ENCODE peak calls at places on chromosomes 12 and 14, in four cellular contexts. I is IMR-90, R is GM12878, D is K562. H is an unnamed sample.

GRCh38 chr14:101374373-101375338 is 186.6 kb upstream of the DIO3 start:
- DNase-seq in I (no peak), R (no peak), D (no peak), H (no peak)

GRCh38 chr12:58420496-58420895 is 479.1 kb downstream of the ATP23 start:
- DNase-seq in I (no peak), R (no peak), D (no peak), H (peak; percentile 32)

GRCh38 chr12:42238240-42239140 is at the start of gene YAF2:
- DNase-seq in I (peak; percentile 85), R (peak; percentile 32), D (peak; percentile 94), H (peak; percentile 82)

GRCh38 chr14:76252471-76252870 is 100.7 kb downstream of the GPATCH2L start:
- DNase-seq in I (no peak), R (no peak), D (no peak), H (no peak)

GRCh38 chr14:81427348-81428058 is 27.4 kb upstream of the STON2 start:
- DNase-seq in I (no peak), R (no peak), D (peak; percentile 91), H (no peak)

GRCh38 chr12:106581543-106582263 is 1.1 kb upstream of the RFX4 start:
- DNase-seq in I (no peak), R (no peak), D (no peak), H (no peak)

GRCh38 chr14:58807271-58807670 is 169.5 kb downstream of the DACT1 start:
- DNase-seq in I (no peak), R (no peak), D (no peak), H (no peak)

GRCh38 chr14:66315548-66315947 is 170.6 kb upstream of the CCDC196 start:
- DNase-seq in I (no peak), R (no peak), D (no peak), H (no peak)

GRCh38 chr14:73909681-73910080 is 23.0 kb downstream of the ZNF410 start:
- DNase-seq in I (peak; percentile 66), R (no peak), D (no peak), H (no peak)

GRCh38 chr12:13627536-13627935 is 353.9 kb downstream of the GRIN2B start:
- DNase-seq in I (no peak), R (no peak), D (no peak), H (no peak)

GRCh38 chr12:122081697-122082221 is 3.2 kb downstream of the MLXIP start:
- DNase-seq in I (peak; percentile 55), R (peak; percentile 58), D (peak; percentile 52), H (peak; percentile 61)

GRCh38 chr14:102696332-102696731 is 80.9 kb upstream of the TRAF3 start:
- DNase-seq in I (no peak), R (no peak), D (no peak), H (no peak)
- TF ChIP-seq FOS in I (no peak), R (no peak), D (no peak), H (no peak)

GRCh38 chr12:116215021-116215420 is 62.5 kb downstream of the MED13L start:
- DNase-seq in I (no peak), R (no peak), D (no peak), H (no peak)

GRCh38 chr12:116213014-116213413 is 64.5 kb downstream of the MED13L start:
- DNase-seq in I (no peak), R (no peak), D (no peak), H (no peak)

GRCh38 chr12:116216022-116216756 is 61.3 kb downstream of the MED13L start:
- DNase-seq in I (no peak), R (no peak), D (no peak), H (no peak)

GRCh38 chr12:116217045-116217444 is 60.4 kb downstream of the MED13L start:
- DNase-seq in I (no peak), R (no peak), D (peak; percentile 17), H (no peak)

DNA sequence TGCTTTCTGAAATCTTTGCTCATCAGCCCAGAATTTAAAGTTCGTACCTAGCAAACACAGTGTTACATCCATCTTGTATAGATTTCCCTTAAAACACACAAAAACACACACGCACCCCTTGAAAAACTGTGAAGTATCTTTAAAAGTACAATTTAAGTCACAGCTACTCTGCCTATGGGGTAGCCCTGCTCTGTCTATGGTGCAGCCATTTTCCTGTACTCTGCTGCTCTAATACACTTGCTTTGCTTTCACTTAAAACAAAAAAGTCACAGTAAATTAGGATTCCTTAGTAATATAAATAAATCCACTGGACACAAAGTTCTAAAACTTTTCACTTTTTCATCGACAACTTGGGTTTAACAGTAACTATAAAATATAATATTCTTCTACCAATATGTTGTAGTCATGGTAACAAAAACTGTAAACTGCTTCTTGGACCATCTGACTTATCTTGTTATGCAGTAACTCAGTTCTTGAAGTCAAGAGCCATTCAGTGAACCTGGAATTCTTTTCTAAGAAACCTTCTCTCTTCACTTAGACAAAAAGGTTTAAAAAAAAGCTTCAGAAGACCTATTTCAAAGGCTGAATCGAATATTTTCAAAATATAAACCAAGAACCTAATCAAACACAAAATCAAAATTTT is 63.5 kb downstream of the MED13L start:
- DNase-seq in I (no peak), R (no peak), D (no peak), H (no peak)
- TF ChIP-seq FOS in I (no peak), R (no peak), D (no peak), H (no peak)

DNA sequence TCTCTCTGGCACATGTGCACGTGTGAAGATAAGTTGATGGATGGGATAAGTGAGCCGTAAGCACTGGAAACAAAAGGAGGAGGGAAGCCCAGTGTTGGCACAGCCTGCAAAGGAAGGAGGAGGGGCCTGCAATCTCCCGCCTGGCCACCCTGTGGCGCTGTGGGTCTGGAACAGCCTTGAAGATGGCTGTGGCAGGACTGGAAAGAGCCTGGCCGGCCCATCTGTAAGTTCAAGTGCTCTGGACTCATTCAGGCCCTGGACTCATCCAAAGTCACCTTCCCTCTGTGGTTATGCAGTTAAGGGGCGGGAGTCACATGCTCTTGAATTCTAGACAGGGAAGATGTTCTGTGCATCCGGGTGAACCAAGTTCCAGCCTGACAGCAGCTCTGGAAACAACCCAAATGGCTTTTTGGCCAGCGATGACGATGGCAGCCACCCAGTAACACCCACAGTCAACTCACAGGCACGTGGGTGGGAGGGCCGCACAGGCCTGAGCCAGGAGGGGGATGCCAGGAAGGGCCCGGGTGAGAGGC is 50.4 kb downstream of the CHGA start:
- DNase-seq in I (peak; percentile 53), R (no peak), D (peak; percentile 49), H (peak; percentile 17)
- TF ChIP-seq FOS in I (no peak), R (no peak), D (no peak), H (no peak)

DNA sequence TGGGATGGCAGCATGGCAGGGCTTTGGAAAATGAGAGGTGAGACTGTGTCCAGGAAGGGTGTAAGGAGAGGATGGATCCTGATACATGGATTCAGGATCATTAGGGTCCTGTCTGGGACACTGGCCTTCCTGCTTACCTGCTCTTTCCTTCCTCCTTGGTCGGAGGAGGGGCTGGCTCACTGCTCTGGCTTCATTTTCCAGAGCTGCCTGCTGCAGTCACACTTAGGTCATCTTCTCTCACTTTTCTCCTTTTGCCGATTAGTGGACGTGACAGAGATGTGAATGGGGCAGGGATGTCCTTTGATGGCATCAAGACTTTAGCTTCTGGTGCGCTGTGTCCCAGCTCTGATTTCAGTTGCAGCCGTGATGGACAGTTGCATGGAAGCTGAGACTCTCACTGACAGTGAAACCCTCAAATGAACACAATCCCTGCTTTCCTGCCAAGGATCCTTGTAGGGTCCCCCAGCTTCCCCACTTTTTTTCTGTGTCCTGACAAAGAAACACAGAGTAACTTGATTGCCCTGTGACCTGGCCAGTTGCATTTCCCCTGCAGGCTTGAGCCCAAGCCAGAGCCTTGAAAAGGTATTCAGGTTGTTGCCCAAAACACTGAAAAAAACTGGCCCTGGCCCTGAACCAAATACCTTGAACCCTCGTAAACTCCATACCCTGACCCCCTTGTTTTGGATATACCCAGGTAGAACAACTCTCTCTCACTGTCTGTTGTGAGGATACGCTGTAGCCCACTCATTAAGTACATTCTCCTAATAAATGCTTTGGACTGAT is 756 bp upstream of the CIDEB start:
- DNase-seq in I (no peak), R (no peak), D (no peak), H (no peak)
- TF ChIP-seq FOS in I (no peak), R (no peak), D (no peak), H (no peak)

GRCh38 chr14:95660550-95661515 is 25.4 kb upstream of the TCL1B start:
- DNase-seq in I (no peak), R (no peak), D (no peak), H (no peak)
- TF ChIP-seq FOS in I (no peak), R (no peak), D (no peak), H (no peak)

GRCh38 chr14:96564389-96564788 is 62.2 kb downstream of the PAPOLA start:
- DNase-seq in I (no peak), R (no peak), D (no peak), H (no peak)

GRCh38 chr14:96568646-96569045 is 66.5 kb downstream of the PAPOLA start:
- DNase-seq in I (no peak), R (no peak), D (no peak), H (no peak)

GRCh38 chr14:96571311-96571710 is 69.1 kb downstream of the PAPOLA start:
- DNase-seq in I (no peak), R (no peak), D (no peak), H (no peak)

GRCh38 chr14:96565811-96566210 is 63.6 kb downstream of the PAPOLA start:
- DNase-seq in I (no peak), R (no peak), D (no peak), H (no peak)

GRCh38 chr14:96567289-96567899 is 65.2 kb downstream of the PAPOLA start:
- DNase-seq in I (peak; percentile 50), R (no peak), D (peak; percentile 40), H (peak; percentile 46)
- TF ChIP-seq FOS in I (no peak), R (no peak), D (no peak), H (no peak)

GRCh38 chr12:124734224-124734788 is 129.4 kb downstream of the SCARB1 start:
- DNase-seq in I (peak; percentile 54), R (no peak), D (peak; percentile 65), H (no peak)
- TF ChIP-seq FOS in I (no peak), R (no peak), D (no peak), H (no peak)

H was measured in endothelial cell of umbilical vein.